ENCODE peak calls at places on chromosome 13, in six cellular contexts. V, D, X, M, F and Z are unnamed samples.

GRCh38 chr13:52845334-52845761 is 3.1 kb downstream of the PCDH8 start:
- DNase-seq in V (peak), D (peak), X (no peak), M (no peak), F (no peak), Z (no peak)

GRCh38 chr13:98301721-98302120 is 124.7 kb upstream of the RNF113B start:
- DNase-seq in V (no peak), D (no peak), X (peak), M (peak), F (no peak), Z (no peak)

GRCh38 chr13:113536461-113537110 is 46.1 kb upstream of the DCUN1D2 start:
- DNase-seq in V (no peak), D (no peak), X (no peak), M (no peak), F (no peak), Z (no peak)

GRCh38 chr13:90696656-90697055 is 650.8 kb upstream of the MIR17HG start:
- DNase-seq in V (no peak), D (no peak), X (peak), M (peak), F (no peak), Z (no peak)

GRCh38 chr13:48804836-48805601 is 151.3 kb downstream of the CYSLTR2 start:
- DNase-seq in V (no peak), D (no peak), X (no peak), M (peak), F (no peak), Z (no peak)

GRCh38 chr13:90500569-90500968 is 846.9 kb upstream of the MIR17HG start:
- DNase-seq in V (no peak), D (no peak), X (no peak), M (no peak), F (no peak), Z (no peak)

GRCh38 chr13:24149306-24150032 is 11.1 kb upstream of the SPATA13 start:
- DNase-seq in V (no peak), D (no peak), X (no peak), M (no peak), F (no peak), Z (peak)

GRCh38 chr13:67048084-67048792 is 181.9 kb downstream of the PCDH9 start:
- DNase-seq in V (no peak), D (no peak), X (peak), M (peak), F (no peak), Z (no peak)

GRCh38 chr13:48009298-48009697 is 8.2 kb upstream of the SUCLA2 start:
- DNase-seq in V (no peak), D (no peak), X (peak), M (peak), F (no peak), Z (peak)

GRCh38 chr13:49086711-49087110 is 111.0 kb downstream of the FNDC3A start:
- DNase-seq in V (no peak), D (no peak), X (peak), M (peak), F (no peak), Z (peak)

GRCh38 chr13:29702912-29703351 is 107.4 kb upstream of the SLC7A1 start:
- DNase-seq in V (peak), D (no peak), X (peak), M (peak), F (peak), Z (peak)

GRCh38 chr13:96671073-96671472 is 323.2 kb downstream of the OXGR1 start:
- DNase-seq in V (no peak), D (no peak), X (no peak), M (no peak), F (no peak), Z (no peak)

GRCh38 chr13:106568225-106569003 is 477 bp upstream of the ARGLU1 start:
- DNase-seq in V (no peak), D (no peak), X (no peak), M (no peak), F (no peak), Z (no peak)

GRCh38 chr13:106569233-106570095 is 1.5 kb upstream of the ARGLU1 start:
- DNase-seq in V (no peak), D (no peak), X (no peak), M (no peak), F (no peak), Z (peak)

GRCh38 chr13:106565127-106565775 is 2.7 kb downstream of the ARGLU1 start:
- DNase-seq in V (no peak), D (no peak), X (no peak), M (no peak), F (no peak), Z (no peak)

GRCh38 chr13:106566682-106567420 is 1.1 kb downstream of the ARGLU1 start:
- DNase-seq in V (peak), D (no peak), X (peak), M (peak), F (no peak), Z (peak)

DNA sequence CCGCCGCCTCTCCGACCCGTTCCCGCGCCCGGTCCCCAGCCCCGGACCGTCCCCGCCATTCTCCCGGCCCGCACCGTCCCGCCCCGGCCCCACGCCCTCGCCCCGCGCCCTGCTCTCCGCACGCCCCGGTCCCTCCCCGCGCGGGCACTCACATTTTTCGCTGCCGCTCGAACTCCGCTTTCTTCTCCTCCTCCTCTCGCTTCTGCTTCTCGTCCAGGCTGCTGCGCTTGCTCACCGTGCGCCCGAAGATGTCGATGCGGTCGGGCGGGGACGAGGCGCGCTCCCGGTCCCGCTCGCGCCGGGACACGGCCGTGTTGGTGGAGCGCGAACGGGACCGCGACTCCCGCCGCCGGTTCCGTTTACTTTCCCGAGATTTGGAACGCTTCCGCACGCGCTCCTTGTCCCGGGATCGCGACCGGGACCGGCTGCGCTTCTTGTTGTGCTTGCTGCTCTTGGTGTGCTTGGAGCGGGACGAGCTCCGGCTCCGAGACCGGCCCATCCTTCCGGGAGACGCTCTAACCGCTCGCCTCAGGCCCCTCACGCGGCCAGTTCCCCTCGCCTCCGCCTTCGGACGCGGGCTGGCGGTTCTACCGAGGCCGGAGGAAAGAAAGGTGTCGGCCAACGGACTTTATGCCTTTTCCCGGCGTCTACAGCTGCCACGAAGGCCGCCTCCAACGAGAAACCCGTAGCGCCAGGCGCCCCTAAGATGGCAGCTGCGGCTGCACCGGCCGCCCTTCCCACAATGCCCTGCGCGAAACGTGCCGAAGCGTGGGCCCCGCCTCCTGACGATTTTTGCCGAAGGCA is at the start of gene ARGLU1:
- DNase-seq in V (peak), D (peak), X (peak), M (peak), F (peak), Z (peak)
- H3K18ac ChIP-seq in V (peak), D (peak), X (peak), M (peak), F (peak), Z (peak)

GRCh38 chr13:21606251-21606650 is 2.3 kb upstream of the MICU2 start:
- DNase-seq in V (no peak), D (no peak), X (no peak), M (no peak), F (no peak), Z (no peak)
- H4K91ac ChIP-seq in V (no peak), D (no peak), X (no peak), M (no peak), F (no peak), Z (no peak)

GRCh38 chr13:99895428-99895998 is 76.1 kb downstream of the ZIC5 start:
- DNase-seq in V (no peak), D (no peak), X (no peak), M (peak), F (no peak), Z (no peak)
- H3K18ac ChIP-seq in V (peak), D (peak), X (no peak), M (no peak), F (peak), Z (no peak)

GRCh38 chr13:42600943-42601342 is 27.0 kb downstream of the TNFSF11 start:
- DNase-seq in V (no peak), D (no peak), X (no peak), M (no peak), F (no peak), Z (no peak)
- H4K91ac ChIP-seq in V (no peak), D (no peak), X (no peak), M (no peak), F (no peak), Z (no peak)

GRCh38 chr13:28336193-28336657 is 158.7 kb downstream of the FLT1 start:
- DNase-seq in V (no peak), D (no peak), X (no peak), M (no peak), F (no peak), Z (no peak)
- H3K18ac ChIP-seq in V (no peak), D (no peak), X (no peak), M (peak), F (no peak), Z (no peak)

DNA sequence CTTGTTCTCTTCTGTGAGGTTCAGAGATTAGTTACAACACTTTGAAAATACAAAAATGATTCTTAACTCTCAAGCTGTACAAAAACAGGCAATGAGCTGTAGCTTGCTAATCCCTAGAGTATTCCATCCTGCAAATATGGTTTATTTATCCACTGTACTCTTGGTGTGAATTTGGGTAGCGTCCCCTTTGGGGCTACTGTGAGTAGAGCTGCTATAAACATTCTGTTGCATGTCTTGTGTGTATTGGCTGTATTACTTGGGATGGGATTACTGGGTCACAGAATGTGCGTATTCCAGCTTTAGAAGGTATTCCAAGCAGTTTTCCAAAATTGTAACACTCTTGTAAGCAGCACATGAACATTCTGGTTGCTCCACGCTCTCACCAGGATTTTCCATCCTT is 33.5 kb downstream of the GPR12 start:
- DNase-seq in V (no peak), D (no peak), X (no peak), M (no peak), F (no peak), Z (no peak)
- H4K91ac ChIP-seq in V (no peak), D (no peak), X (no peak), M (no peak), F (no peak), Z (no peak)

DNA sequence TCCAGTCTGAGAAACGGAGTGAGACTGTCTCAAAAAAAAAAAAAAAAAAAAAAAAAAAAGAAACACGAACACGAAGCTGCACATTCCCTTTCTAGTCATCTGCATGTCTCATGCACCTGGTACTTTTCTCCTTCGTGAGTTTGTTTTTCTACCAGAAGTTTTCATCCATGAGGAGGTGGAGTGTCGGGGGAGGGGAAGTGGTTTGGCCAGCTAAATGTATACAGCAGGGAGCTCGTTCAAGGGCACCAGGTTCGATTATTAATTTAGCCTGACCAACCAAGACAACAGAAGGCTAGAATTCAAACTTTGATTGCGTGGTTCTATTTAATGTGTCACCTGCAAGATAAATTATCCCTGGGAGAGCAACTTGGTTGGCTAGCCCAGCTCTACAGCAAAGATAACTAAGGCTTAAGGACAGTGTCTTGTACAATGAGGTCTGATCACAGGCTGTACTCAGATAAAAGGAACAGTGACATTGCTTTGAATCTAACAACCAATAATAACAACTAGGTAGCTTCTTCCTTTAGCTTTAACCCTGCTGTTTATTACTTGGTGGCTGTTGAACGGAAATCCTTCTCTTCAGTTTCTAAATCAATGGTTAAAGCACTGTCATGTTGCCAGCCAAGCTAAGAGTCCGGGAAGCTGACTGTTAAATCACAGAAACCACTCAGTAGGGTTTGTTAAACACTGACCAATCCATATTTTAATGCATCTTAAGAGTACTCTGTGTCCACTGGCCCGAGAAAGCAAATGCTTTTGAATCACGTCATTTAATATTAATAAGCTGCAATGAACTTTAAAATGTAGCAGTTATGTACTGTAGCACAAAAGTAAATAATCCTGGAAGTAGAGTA is 98.4 kb upstream of the STARD13 start:
- DNase-seq in V (no peak), D (no peak), X (no peak), M (no peak), F (no peak), Z (no peak)
- H3K18ac ChIP-seq in V (no peak), D (no peak), X (no peak), M (no peak), F (no peak), Z (no peak)

DNA sequence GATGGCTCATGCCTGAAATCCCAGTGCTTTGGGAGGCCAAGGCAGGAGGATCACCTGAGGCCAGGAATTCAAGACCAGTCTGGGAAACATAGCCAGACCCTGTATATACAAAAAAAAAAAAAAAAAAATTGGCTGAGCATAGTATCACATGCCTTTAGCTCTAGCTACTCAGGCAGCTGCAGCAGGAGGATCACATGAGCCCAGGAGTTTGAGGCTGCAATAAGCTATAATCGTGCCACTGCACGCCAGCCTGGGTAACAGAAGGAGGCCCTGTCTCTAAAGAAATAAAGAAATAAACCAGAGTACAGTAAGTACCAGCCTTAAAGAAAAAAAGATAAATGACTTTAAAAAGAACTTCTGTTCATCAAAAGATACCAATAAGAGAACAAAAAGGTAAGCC is 52.9 kb downstream of the FAM124A start:
- DNase-seq in V (peak), D (no peak), X (no peak), M (no peak), F (no peak), Z (no peak)
- H4K91ac ChIP-seq in V (no peak), D (no peak), X (no peak), M (no peak), F (no peak), Z (no peak)